ENCODE peak calls at places on chromosomes 3 and 15, in four cellular contexts. K, A, P and R are unnamed samples.

GRCh38 chr15:40103124-40103858 is 5.4 kb downstream of the BMF start:
- DNase-seq in K (no peak), A (no peak), P (no peak), R (peak; percentile 67)

GRCh38 chr3:89000886-89001285 is 106.5 kb upstream of the EPHA3 start:
- DNase-seq in K (no peak), A (no peak), P (no peak), R (no peak)

GRCh38 chr3:105594219-105594618 is 227.5 kb downstream of the ALCAM start:
- DNase-seq in K (no peak), A (no peak), P (no peak), R (no peak)

GRCh38 chr15:96332854-96333193 is 2.3 kb downstream of the NR2F2 start:
- DNase-seq in K (no peak), A (no peak), P (no peak), R (no peak)

GRCh38 chr3:31117854-31118253 is 223.4 kb upstream of the GADL1 start:
- DNase-seq in K (no peak), A (no peak), P (no peak), R (no peak)

GRCh38 chr3:72203613-72204349 is 418.8 kb upstream of the PROK2 start:
- DNase-seq in K (no peak), A (no peak), P (no peak), R (no peak)

GRCh38 chr15:81940467-81941451 is 105.1 kb downstream of the MEX3B start:
- DNase-seq in K (no peak), A (no peak), P (no peak), R (no peak)

GRCh38 chr3:114608293-114608692 is 314.5 kb downstream of the TIGIT start:
- DNase-seq in K (no peak), A (no peak), P (no peak), R (no peak)

GRCh38 chr15:28957606-28958498 is 72.1 kb downstream of the APBA2 start:
- DNase-seq in K (no peak), A (no peak), P (no peak), R (no peak)

GRCh38 chr3:51622868-51623267 is 48.2 kb upstream of the TEX264 start:
- DNase-seq in K (no peak), A (no peak), P (no peak), R (no peak)